ENCODE peak calls at places on chromosomes 1 and 21, in four cellular contexts. F is K562, J is HepG2, Z is H1. Q is an unnamed sample.

GRCh38 chr1:32192220-32192948 is 8.0 kb upstream of the CCDC28B start:
- DNase-seq in F (no peak), J (no peak), Z (no peak), Q (no peak)

GRCh38 chr1:1703796-1704195 is 11.2 kb upstream of the SLC35E2B start:
- DNase-seq in F (no peak), J (no peak), Z (no peak), Q (no peak)

GRCh38 chr21:43884012-43884860 is 19.2 kb downstream of the AGPAT3 start:
- DNase-seq in F (peak; percentile 97), J (peak; percentile 73), Z (no peak), Q (peak; percentile 56)

GRCh38 chr1:63643926-63644325 is 50.7 kb downstream of the PGM1 start:
- DNase-seq in F (no peak), J (no peak), Z (no peak), Q (no peak)

GRCh38 chr1:229862017-229862774 is 204.8 kb upstream of the GALNT2 start:
- DNase-seq in F (no peak), J (no peak), Z (no peak), Q (no peak)

GRCh38 chr1:154488942-154489341 is 13.1 kb upstream of the TDRD10 start:
- DNase-seq in F (no peak), J (no peak), Z (no peak), Q (no peak)

GRCh38 chr1:29706936-29707335 is 470.6 kb downstream of the PTPRU start:
- DNase-seq in F (peak; percentile 84), J (no peak), Z (peak; percentile 92), Q (peak; percentile 75)

GRCh38 chr1:25458550-25459298 is 28.0 kb downstream of the MACO1 start:
- DNase-seq in F (no peak), J (peak; percentile 72), Z (no peak), Q (no peak)

GRCh38 chr1:113552244-113552643 is 161.9 kb downstream of the MAGI3 start:
- DNase-seq in F (no peak), J (no peak), Z (no peak), Q (no peak)

GRCh38 chr21:41605178-41605933 is 97.4 kb upstream of the TMPRSS2 start:
- DNase-seq in F (no peak), J (peak; percentile 82), Z (no peak), Q (no peak)

GRCh38 chr1:229509576-229509975 is 1.4 kb upstream of the NUP133 start:
- DNase-seq in F (peak; percentile 32), J (peak; percentile 91), Z (no peak), Q (no peak)

GRCh38 chr1:17653728-17654351 is 101.3 kb upstream of the ACTL8 start:
- DNase-seq in F (peak; percentile 66), J (no peak), Z (peak; percentile 77), Q (peak; percentile 63)

GRCh38 chr21:29277442-29277841 is 21.3 kb upstream of the BACH1 start:
- DNase-seq in F (no peak), J (no peak), Z (no peak), Q (no peak)

GRCh38 chr1:10031461-10031860 is 1.3 kb upstream of the UBE4B start:
- DNase-seq in F (no peak), J (no peak), Z (no peak), Q (no peak)

GRCh38 chr1:24963099-24963872 is 33.2 kb upstream of the RUNX3 start:
- DNase-seq in F (no peak), J (no peak), Z (no peak), Q (peak; percentile 67)

GRCh38 chr1:100400332-100400933 is 48.1 kb downstream of the CDC14A start:
- DNase-seq in F (no peak), J (peak; percentile 37), Z (no peak), Q (no peak)

GRCh38 chr1:159171254-159171687 is at the start of gene CADM3:
- DNase-seq in F (no peak), J (no peak), Z (peak; percentile 80), Q (no peak)

GRCh38 chr1:69836961-69837636 is 269.4 kb downstream of the LRRC7 start:
- DNase-seq in F (no peak), J (no peak), Z (no peak), Q (no peak)

GRCh38 chr1:178121883-178122282 is 28.0 kb downstream of the RASAL2 start:
- DNase-seq in F (no peak), J (no peak), Z (no peak), Q (no peak)

GRCh38 chr21:41958886-41959563 is 5.2 kb upstream of the C2CD2 start:
- DNase-seq in F (no peak), J (no peak), Z (no peak), Q (no peak)

GRCh38 chr1:89603651-89604413 is 29.1 kb upstream of the LRRC8C start:
- DNase-seq in F (no peak), J (no peak), Z (no peak), Q (no peak)

GRCh38 chr1:150066838-150067183 is 765 bp upstream of the VPS45 start:
- DNase-seq in F (peak; percentile 19), J (no peak), Z (peak; percentile 79), Q (peak; percentile 20)

GRCh38 chr1:175554586-175554985 is 188.8 kb downstream of the TNR start:
- DNase-seq in F (no peak), J (no peak), Z (no peak), Q (no peak)

GRCh38 chr1:175543447-175543846 is 199.9 kb downstream of the TNR start:
- DNase-seq in F (no peak), J (no peak), Z (no peak), Q (no peak)

DNA sequence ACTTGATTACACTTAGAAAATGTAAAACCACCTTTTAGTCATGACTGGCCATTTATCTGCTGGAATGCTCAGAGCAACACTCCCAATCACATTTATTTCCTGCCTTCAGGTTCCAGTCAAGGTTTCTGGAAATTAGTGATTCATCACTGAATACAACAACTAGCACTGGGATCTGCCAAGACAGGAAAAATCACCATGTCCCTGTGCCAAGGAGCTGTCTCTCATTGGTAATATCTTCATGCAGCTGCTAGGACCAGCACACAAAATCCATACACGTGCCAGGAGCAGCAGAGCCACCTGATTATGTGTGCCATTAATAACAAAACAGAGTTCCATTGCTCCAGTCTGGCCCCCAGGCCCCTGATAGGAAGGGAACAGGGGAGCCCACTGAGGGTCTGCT is 194.6 kb downstream of the TNR start:
- DNase-seq in F (no peak), J (no peak), Z (no peak), Q (no peak)
- TF ChIP-seq POLR2AphosphoS5 in F (no peak), J (no peak), Z (no peak), Q (no peak)

DNA sequence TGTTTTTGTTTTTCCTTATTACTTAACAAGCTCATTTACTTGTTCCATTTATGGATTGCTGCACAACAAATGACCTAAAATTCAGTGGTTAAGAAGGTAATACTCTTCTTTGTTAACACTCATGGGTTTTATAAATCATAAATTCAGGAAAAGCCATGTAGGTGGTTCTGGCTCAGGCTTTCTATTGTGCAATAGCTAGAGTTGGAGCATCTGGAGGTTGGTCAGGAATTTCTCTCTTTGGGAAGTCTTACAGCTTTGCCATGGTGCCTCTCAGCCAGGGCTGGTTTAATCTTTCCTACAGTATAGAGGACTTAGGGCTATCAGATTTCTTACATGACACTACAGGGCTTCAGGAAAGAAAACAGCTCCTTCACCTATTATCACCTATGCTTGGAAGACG is 1677.1 kb downstream of the KCNT2 start:
- DNase-seq in F (no peak), J (no peak), Z (no peak), Q (no peak)
- TF ChIP-seq TAF1 in F (no peak), J (no peak), Z (no peak), Q (no peak)

DNA sequence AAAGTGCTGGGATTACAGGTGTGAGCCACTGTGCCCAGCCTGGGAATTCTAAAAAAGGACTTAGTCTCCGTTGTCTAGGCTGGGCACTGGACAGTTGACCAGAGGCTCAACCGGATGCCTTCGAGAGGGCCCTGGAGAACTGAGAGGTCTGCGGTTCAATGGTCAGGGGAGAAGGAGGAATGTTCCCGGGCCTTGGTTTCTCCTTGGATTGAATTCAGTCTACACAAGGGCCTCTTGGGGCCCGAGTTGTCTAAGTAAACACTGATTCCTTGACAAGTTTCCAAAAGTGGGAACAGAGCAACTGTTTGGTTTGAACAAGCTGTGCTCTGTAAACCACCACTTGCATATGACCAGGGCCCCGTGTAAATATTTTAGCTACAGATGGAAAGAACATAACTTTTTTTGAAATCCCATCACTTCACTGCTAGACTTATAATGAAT is 29.1 kb upstream of the CAPZB start:
- DNase-seq in F (no peak), J (no peak), Z (no peak), Q (no peak)
- TF ChIP-seq POLR2AphosphoS5 in F (no peak), J (no peak), Z (no peak), Q (no peak)

DNA sequence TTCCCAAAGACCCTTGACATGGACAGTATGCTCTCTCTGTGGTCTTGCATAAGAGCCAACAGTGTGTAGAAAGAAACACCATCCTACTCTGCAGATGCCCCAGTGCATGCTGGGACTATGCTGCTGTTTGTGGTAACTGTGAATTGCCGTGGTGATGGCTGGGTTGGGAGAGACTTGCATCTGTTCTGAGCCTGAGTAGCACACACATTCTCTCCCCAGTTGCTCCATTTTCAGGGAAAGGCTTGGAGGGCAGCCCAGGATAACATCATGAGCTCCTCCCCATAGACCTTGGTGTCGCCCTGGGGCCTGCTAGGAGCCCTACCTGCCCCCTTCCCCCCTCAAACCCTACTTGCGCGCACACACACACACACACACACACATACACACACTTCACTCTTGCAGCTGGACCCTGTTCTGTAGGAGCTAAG is 120.9 kb upstream of the IPO9 start:
- DNase-seq in F (no peak), J (no peak), Z (no peak), Q (no peak)
- TF ChIP-seq TAF1 in F (no peak), J (no peak), Z (no peak), Q (no peak)

DNA sequence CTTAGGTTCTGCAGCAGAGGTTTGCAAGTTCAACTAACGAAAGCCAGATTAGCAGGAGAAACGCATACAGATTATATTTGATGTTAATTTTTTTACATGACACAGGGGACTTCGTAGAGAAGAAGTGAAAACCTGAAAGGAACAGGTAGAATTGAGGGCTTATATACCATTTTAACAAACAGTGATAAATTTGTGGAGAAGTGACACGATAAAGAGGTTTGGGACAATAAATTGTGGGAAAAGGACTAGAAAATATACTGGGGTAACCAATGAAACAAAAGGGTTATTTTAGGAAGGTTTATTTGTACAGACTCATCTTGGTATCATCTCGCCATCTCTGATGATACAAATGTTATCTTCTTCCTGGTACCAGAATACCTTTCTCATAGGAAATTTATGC is 452.9 kb downstream of the SETD4 start:
- DNase-seq in F (no peak), J (no peak), Z (no peak), Q (no peak)
- TF ChIP-seq POLR2AphosphoS5 in F (no peak), J (no peak), Z (no peak), Q (no peak)

Q was measured in GM12891.